ENCODE peak calls at places on chromosomes 7 and 10, in five cellular contexts. S is lower lobe of right lung, A is brain microvascular endothelial cell, W is spleen, F is astrocyte of the spinal cord. V is an unnamed sample.

GRCh38 chr7:100662377-100662776 is 6.1 kb upstream of the ACTL6B start:
- DNase-seq in A (no peak), F (no peak), S (no peak), W (no peak), V (no peak)

GRCh38 chr10:116817780-116818343 is 31.4 kb upstream of the ENO4 start:
- DNase-seq in W (no peak), F (no peak), S (no peak), A (no peak), V (no peak)

GRCh38 chr7:88307412-88307811 is 718 bp upstream of the STEAP4 start:
- DNase-seq in A (no peak), W (no peak), F (no peak), S (no peak), V (no peak)

GRCh38 chr7:36415104-36415503 is 25.4 kb downstream of the ANLN start:
- DNase-seq in A (no peak), F (no peak), S (no peak), W (no peak), V (no peak)

GRCh38 chr10:72688208-72688651 is 3.7 kb upstream of the MCU start:
- DNase-seq in W (no peak), S (no peak), F (peak; percentile 87), A (peak; percentile 89), V (peak; percentile 28)

GRCh38 chr10:75788394-75789205 is 357.2 kb downstream of the LRMDA start:
- DNase-seq in S (no peak), A (no peak), W (no peak), F (peak; percentile 14), V (no peak)

GRCh38 chr7:98922392-98923107 is 44.2 kb downstream of the TRRAP start:
- DNase-seq in W (no peak), A (peak; percentile 57), S (peak; percentile 72), F (peak; percentile 86), V (no peak)

GRCh38 chr7:77631820-77632219 is 64.4 kb upstream of the RSBN1L start:
- DNase-seq in F (no peak), S (no peak), A (no peak), W (no peak), V (no peak)

GRCh38 chr10:92574545-92575377 is 868 bp upstream of the IDE start:
- DNase-seq in F (no peak), W (no peak), S (no peak), A (peak; percentile 32), V (no peak)

GRCh38 chr7:110839866-110840265 is 251.1 kb upstream of the LRRN3 start:
- DNase-seq in A (peak; percentile 45), W (no peak), S (no peak), F (peak; percentile 48), V (no peak)

GRCh38 chr7:94998951-94999350 is 91.6 kb downstream of the PPP1R9A start:
- DNase-seq in S (no peak), A (no peak), F (no peak), W (no peak), V (no peak)

GRCh38 chr10:5530412-5530806 is 5.6 kb downstream of the CALML3 start:
- DNase-seq in F (no peak), W (peak; percentile 43), S (no peak), A (no peak), V (no peak)

GRCh38 chr10:22629126-22629525 is 85.3 kb downstream of the PIP4K2A start:
- DNase-seq in W (no peak), F (no peak), S (no peak), A (no peak), V (no peak)

GRCh38 chr10:6977641-6978627 is 397.9 kb upstream of the PRKCQ start:
- DNase-seq in F (no peak), W (no peak), S (no peak), A (no peak), V (no peak)

GRCh38 chr10:6074489-6075301 is 12.5 kb upstream of the IL2RA start:
- DNase-seq in A (peak; percentile 24), F (peak; percentile 5), S (no peak), W (no peak), V (no peak)

GRCh38 chr10:128326251-128326650 is 200.0 kb upstream of the MKI67 start:
- DNase-seq in W (no peak), F (no peak), S (no peak), A (no peak), V (no peak)

GRCh38 chr7:1558181-1558811 is 2.3 kb upstream of the TMEM184A start:
- DNase-seq in F (no peak), W (no peak), S (peak; percentile 51), A (no peak), V (no peak)

GRCh38 chr10:21523557-21524008 is 1.9 kb downstream of the SKIDA1 start:
- DNase-seq in S (no peak), F (peak; percentile 50), A (no peak), W (no peak), V (no peak)

GRCh38 chr7:73742753-73743641 is 4.4 kb upstream of the ABHD11 start:
- DNase-seq in S (peak; percentile 96), A (no peak), F (peak; percentile 20), W (peak; percentile 81), V (peak; percentile 34)

GRCh38 chr7:21175714-21176113 is 252.2 kb upstream of the SP4 start:
- DNase-seq in S (no peak), W (no peak), A (no peak), F (no peak), V (no peak)

GRCh38 chr7:99791021-99791420 is 7.0 kb upstream of the CYP3A4 start:
- DNase-seq in W (no peak), A (peak; percentile 24), S (no peak), F (no peak), V (no peak)

GRCh38 chr10:79304479-79305087 is 42.7 kb upstream of the PPIF start:
- DNase-seq in S (no peak), W (no peak), A (no peak), F (no peak), V (no peak)

GRCh38 chr7:122485841-122486240 is 181.3 kb upstream of the FEZF1 start:
- DNase-seq in S (no peak), W (no peak), A (peak; percentile 13), F (peak; percentile 65), V (no peak)

GRCh38 chr10:17290226-17290625 is 62.2 kb downstream of the VIM start:
- DNase-seq in S (no peak), F (peak; percentile 9), W (no peak), A (no peak), V (no peak)

GRCh38 chr10:68154211-68154497 is 44.9 kb downstream of the MYPN start:
- DNase-seq in W (peak; percentile 80), F (peak; percentile 63), S (no peak), A (peak; percentile 29), V (no peak)

GRCh38 chr7:20577362-20578069 is 38.0 kb upstream of the ABCB5 start:
- DNase-seq in W (no peak), A (no peak), F (peak; percentile 27), S (no peak), V (no peak)

GRCh38 chr7:134069187-134069586 is 58.0 kb upstream of the LRGUK start:
- DNase-seq in S (no peak), W (no peak), A (no peak), F (no peak), V (no peak)

GRCh38 chr7:70374772-70375533 is 757.0 kb upstream of the GALNT17 start:
- DNase-seq in A (no peak), W (no peak), F (no peak), S (no peak), V (no peak)

GRCh38 chr10:124433461-124433860 is 14.7 kb upstream of the OAT start:
- DNase-seq in S (no peak), W (no peak), A (no peak), F (no peak), V (no peak)

GRCh38 chr10:110421512-110422138 is 76.1 kb upstream of the DUSP5 start:
- DNase-seq in S (no peak), A (no peak), W (no peak), F (no peak), V (no peak)

GRCh38 chr10:110422548-110422947 is 75.2 kb upstream of the DUSP5 start:
- DNase-seq in A (no peak), S (no peak), F (no peak), W (no peak), V (no peak)

GRCh38 chr10:110420401-110421193 is 77.1 kb upstream of the DUSP5 start:
- DNase-seq in W (no peak), F (peak; percentile 63), A (no peak), S (peak; percentile 68), V (no peak)

GRCh38 chr10:110416776-110417732 is 80.7 kb upstream of the DUSP5 start:
- DNase-seq in A (no peak), F (no peak), S (no peak), W (no peak), V (no peak)

GRCh38 chr10:110419265-110419664 is 78.4 kb upstream of the DUSP5 start:
- DNase-seq in F (no peak), A (no peak), W (no peak), S (no peak), V (no peak)
- TF ChIP-seq CTCF in F (no peak), A (no peak), W (no peak), S (no peak), V (no peak)

DNA sequence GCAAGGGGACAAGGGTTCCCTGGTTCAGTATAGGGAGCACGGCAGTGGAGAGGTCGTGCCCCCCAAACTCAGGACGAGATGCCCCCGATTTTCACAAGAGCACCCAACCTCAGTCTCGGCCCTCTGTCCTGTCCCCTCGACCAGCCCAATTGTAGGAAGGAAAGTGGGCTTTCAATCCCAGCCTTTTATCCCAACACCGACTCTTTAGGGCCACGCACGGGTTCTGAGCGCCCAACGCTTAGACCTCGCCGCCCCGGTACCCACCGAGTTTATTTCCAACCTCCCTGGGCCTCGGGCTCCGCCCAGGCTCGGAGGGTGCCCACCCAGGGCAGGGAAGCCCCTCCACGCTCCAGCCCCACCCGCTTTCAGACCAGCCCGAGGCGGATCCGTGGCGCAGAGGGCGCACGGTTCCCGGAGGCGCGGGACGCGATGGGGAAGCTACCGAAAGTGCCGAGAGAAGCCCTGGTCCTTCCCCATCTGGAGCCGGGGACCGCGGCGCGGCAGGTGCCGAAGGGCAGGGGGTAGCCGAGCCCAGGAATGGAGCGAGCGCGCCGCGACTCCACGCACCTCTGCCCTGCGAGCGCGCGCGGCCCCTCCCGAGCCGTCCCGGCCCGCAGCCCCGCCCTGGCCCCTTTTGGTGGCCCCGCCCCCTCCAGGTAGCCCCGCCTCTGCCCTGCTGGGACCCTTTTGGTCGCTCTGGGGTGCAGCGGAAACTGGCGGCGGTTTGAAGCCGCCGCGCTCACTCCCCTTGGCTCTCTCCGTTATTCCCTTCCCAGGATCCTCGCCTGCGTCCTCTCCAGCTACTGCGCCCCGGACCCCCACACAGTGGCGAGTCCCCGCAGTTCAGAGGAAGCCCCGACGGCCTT is 20.4 kb downstream of the GRID2IP start:
- DNase-seq in A (no peak), F (no peak), W (peak; percentile 87), S (no peak), V (peak; percentile 48)
- H3K4me3 ChIP-seq in A (peak overlapping the region; percentile 26), F (no peak overlapping the region), W (peak overlapping the region; percentile 47), S (peak overlapping the region; percentile 40), V (peak overlapping the region; percentile 70)

GRCh38 chr7:107130487-107131220 is 38.1 kb upstream of the HBP1 start:
- DNase-seq in A (no peak), W (no peak), S (no peak), F (peak; percentile 12), V (no peak)
- TF ChIP-seq CTCF in A (peak; percentile 44), W (no peak), S (no peak), F (peak; percentile 34), V (peak; percentile 9)

GRCh38 chr7:66627876-66628360 is 763 bp upstream of the KCTD7 start:
- DNase-seq in S (peak; percentile 57), W (no peak), F (no peak), A (no peak), V (no peak)

GRCh38 chr7:66629659-66630058 is 978 bp downstream of the KCTD7 start:
- DNase-seq in S (no peak), A (no peak), W (no peak), F (no peak), V (no peak)

GRCh38 chr7:66630529-66630928 is 1.8 kb downstream of the KCTD7 start:
- DNase-seq in F (no peak), W (no peak), S (no peak), A (no peak), V (no peak)

GRCh38 chr7:66628361-66629221 is at the start of gene KCTD7:
- DNase-seq in F (peak; percentile 99), A (peak; percentile 96), S (peak; percentile 99), W (peak; percentile 99), V (peak; percentile 98)

GRCh38 chr7:66629222-66629658 is 559 bp downstream of the KCTD7 start:
- DNase-seq in S (peak; percentile 56), F (no peak), W (peak; percentile 87), A (no peak), V (no peak)
- H3K4me3 ChIP-seq in S (peak overlapping the region; percentile 72), F (peak overlapping the region; percentile 63), W (peak overlapping the region; percentile 72), A (peak overlapping the region; percentile 67), V (peak overlapping the region; percentile 89)